ENCODE peak calls at places on chromosomes 13 and 19, in seven cellular contexts. B is H1, D is H9, R is IMR-90, U is neuronal stem cell, A is trophoblast cell, J is mesenchymal stem cell. T is an unnamed sample.

GRCh38 chr13:91046715-91047327 is 300.7 kb upstream of the MIR17HG start:
- DNase-seq in R (no peak), B (no peak), U (no peak), D (peak), J (no peak), A (no peak), T (peak)

GRCh38 chr13:21526707-21527454 is 67.8 kb upstream of the ZDHHC20 start:
- DNase-seq in A (no peak), R (no peak), U (no peak), D (no peak), B (no peak), J (no peak), T (no peak)

GRCh38 chr13:29937836-29938235 is 87.4 kb upstream of the UBL3 start:
- DNase-seq in R (no peak), J (no peak), A (no peak), D (peak), B (no peak), U (no peak), T (no peak)

GRCh38 chr19:51660975-51661600 is 14.5 kb upstream of the SIGLEC14 start:
- DNase-seq in A (peak), D (peak), B (no peak), U (peak), J (peak), R (peak), T (peak)

GRCh38 chr19:3094638-3095374 is 644 bp downstream of the GNA11 start:
- DNase-seq in R (peak), D (no peak), U (no peak), A (peak), J (peak), B (no peak), T (no peak)

GRCh38 chr19:38264486-38265212 is at the start of gene SPINT2:
- DNase-seq in D (peak), A (peak), J (no peak), R (no peak), B (peak), U (peak), T (peak)

GRCh38 chr13:30870049-30870884 is 35.8 kb upstream of the MEDAG start:
- DNase-seq in A (peak), J (peak), R (peak), U (peak), B (no peak), D (peak), T (peak)

GRCh38 chr19:43464089-43464775 is 1.2 kb downstream of the LYPD3 start:
- DNase-seq in J (no peak), R (no peak), D (no peak), B (no peak), U (no peak), A (peak), T (no peak)

GRCh38 chr13:41981961-41982723 is 21.2 kb upstream of the VWA8 start:
- DNase-seq in D (no peak), B (no peak), R (peak), A (no peak), J (peak), U (no peak), T (no peak)

GRCh38 chr13:48783181-48783630 is 129.5 kb downstream of the CYSLTR2 start:
- DNase-seq in B (no peak), A (peak), R (peak), D (no peak), U (no peak), J (peak), T (no peak)

GRCh38 chr13:75222031-75222430 is 259.9 kb downstream of the TBC1D4 start:
- DNase-seq in U (no peak), D (no peak), J (no peak), B (no peak), R (peak), A (no peak), T (no peak)

GRCh38 chr19:28465317-28466086 is 747.4 kb downstream of the UQCRFS1 start:
- DNase-seq in U (no peak), D (no peak), J (no peak), B (no peak), A (no peak), R (no peak), T (peak)

GRCh38 chr13:106594986-106595385 is 27.0 kb upstream of the ARGLU1 start:
- DNase-seq in U (no peak), A (no peak), B (no peak), D (no peak), J (no peak), R (no peak), T (no peak)

GRCh38 chr13:102226591-102226990 is 175.3 kb downstream of the FGF14 start:
- DNase-seq in A (no peak), D (no peak), J (no peak), U (no peak), R (no peak), B (no peak), T (no peak)

GRCh38 chr13:23868521-23868920 is 20.7 kb downstream of the MIPEP start:
- DNase-seq in A (no peak), B (no peak), U (no peak), D (no peak), R (peak), J (no peak), T (no peak)

GRCh38 chr13:30978981-30979956 is 46.8 kb downstream of the TEX26 start:
- DNase-seq in B (peak), U (peak), J (no peak), R (no peak), D (peak), A (peak), T (peak)

GRCh38 chr19:17236414-17236716 is 9.4 kb downstream of the NR2F6 start:
- DNase-seq in J (no peak), A (no peak), B (no peak), R (no peak), U (no peak), D (no peak), T (peak)

GRCh38 chr19:2634960-2635359 is 67.5 kb downstream of the GNG7 start:
- DNase-seq in B (no peak), R (no peak), D (no peak), A (no peak), J (no peak), U (no peak), T (no peak)

GRCh38 chr19:13100871-13101589 is 1.6 kb downstream of the LYL1 start:
- DNase-seq in U (no peak), D (no peak), A (no peak), B (no peak), J (no peak), R (no peak), T (peak)

GRCh38 chr13:100611678-100612492 is 23.3 kb upstream of the GGACT start:
- DNase-seq in A (no peak), J (no peak), D (no peak), B (no peak), U (no peak), R (no peak), T (no peak)

GRCh38 chr13:51342706-51343105 is 3.2 kb downstream of the SERPINE3 start:
- DNase-seq in B (no peak), R (peak), U (no peak), A (peak), J (peak), D (no peak), T (no peak)

GRCh38 chr19:32862173-32862572 is 7.4 kb downstream of the SLC7A9 start:
- DNase-seq in D (no peak), U (no peak), J (no peak), R (no peak), B (no peak), A (no peak), T (no peak)

GRCh38 chr19:2266183-2266993 is 10.2 kb upstream of the JSRP1 start:
- DNase-seq in B (no peak), A (peak), J (peak), R (peak), U (no peak), D (no peak), T (no peak)

GRCh38 chr13:40143559-40143958 is 488.1 kb downstream of the COG6 start:
- DNase-seq in U (no peak), B (no peak), R (no peak), J (no peak), D (no peak), A (no peak), T (no peak)

GRCh38 chr13:105462981-105463380 is 1072.5 kb downstream of the EFNB2 start:
- DNase-seq in R (peak), D (no peak), U (no peak), A (no peak), J (peak), B (no peak), T (no peak)

GRCh38 chr13:26029581-26030136 is 22.2 kb downstream of the SHISA2 start:
- DNase-seq in B (no peak), A (no peak), D (no peak), R (no peak), U (no peak), J (no peak), T (no peak)

GRCh38 chr19:35459414-35460082 is 11.5 kb downstream of the FFAR2 start:
- DNase-seq in U (no peak), A (no peak), D (no peak), J (peak), B (no peak), R (no peak), T (no peak)
- H3K4ac ChIP-seq in U (no peak), A (no peak), D (no peak), J (no peak), B (no peak), R (no peak), T (no peak)

GRCh38 chr19:53907690-53908089 is 1.4 kb upstream of the CACNG7 start:
- DNase-seq in R (no peak), A (no peak), B (no peak), U (no peak), D (no peak), J (no peak), T (no peak)
- H2BK5ac ChIP-seq in R (no peak), A (no peak), B (peak), U (peak), D (no peak), J (no peak), T (no peak)

GRCh38 chr13:87361216-87361615 is 310.0 kb upstream of the SLITRK5 start:
- DNase-seq in U (no peak), A (no peak), D (no peak), B (no peak), R (no peak), J (no peak), T (no peak)
- H3K4ac ChIP-seq in U (no peak), A (no peak), D (no peak), B (no peak), R (no peak), J (no peak), T (no peak)

GRCh38 chr13:46059405-46059804 is 6.9 kb upstream of the ZC3H13 start:
- DNase-seq in B (no peak), U (no peak), D (no peak), J (no peak), A (no peak), R (no peak), T (no peak)
- H2BK5ac ChIP-seq in B (no peak), U (no peak), D (no peak), J (no peak), A (no peak), R (no peak), T (no peak)

DNA sequence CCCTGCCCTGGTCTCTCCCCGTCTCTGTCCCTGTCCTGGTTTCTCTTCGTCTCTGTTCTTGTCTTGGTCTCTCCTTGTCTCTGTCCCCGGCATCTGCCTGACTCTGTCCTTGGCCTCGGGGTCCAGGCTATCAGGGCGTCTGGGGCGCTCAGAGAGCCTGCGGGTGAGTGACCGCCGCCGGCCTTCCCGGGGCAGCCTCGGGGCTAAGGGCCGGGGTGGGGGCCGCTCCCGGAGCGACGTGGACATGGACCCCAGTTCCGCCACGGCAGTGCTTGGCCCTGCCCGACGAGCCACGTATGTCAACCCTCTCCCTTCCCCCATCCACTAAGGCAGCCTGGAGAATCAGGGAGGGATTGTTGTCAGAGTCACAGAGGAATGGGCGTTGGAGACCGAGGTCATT is 14.8 kb downstream of the ARHGEF1 start:
- DNase-seq in B (no peak), R (no peak), U (no peak), A (no peak), D (no peak), J (no peak), T (no peak)
- H3K4ac ChIP-seq in B (no peak), R (no peak), U (no peak), A (no peak), D (no peak), J (no peak), T (no peak)

GRCh38 chr13:39133781-39134180 is 95.5 kb downstream of the NHLRC3 start:
- DNase-seq in U (no peak), D (no peak), J (no peak), B (no peak), A (no peak), R (no peak), T (no peak)
- H2BK5ac ChIP-seq in U (no peak), D (no peak), J (no peak), B (no peak), A (no peak), R (no peak), T (no peak)

DNA sequence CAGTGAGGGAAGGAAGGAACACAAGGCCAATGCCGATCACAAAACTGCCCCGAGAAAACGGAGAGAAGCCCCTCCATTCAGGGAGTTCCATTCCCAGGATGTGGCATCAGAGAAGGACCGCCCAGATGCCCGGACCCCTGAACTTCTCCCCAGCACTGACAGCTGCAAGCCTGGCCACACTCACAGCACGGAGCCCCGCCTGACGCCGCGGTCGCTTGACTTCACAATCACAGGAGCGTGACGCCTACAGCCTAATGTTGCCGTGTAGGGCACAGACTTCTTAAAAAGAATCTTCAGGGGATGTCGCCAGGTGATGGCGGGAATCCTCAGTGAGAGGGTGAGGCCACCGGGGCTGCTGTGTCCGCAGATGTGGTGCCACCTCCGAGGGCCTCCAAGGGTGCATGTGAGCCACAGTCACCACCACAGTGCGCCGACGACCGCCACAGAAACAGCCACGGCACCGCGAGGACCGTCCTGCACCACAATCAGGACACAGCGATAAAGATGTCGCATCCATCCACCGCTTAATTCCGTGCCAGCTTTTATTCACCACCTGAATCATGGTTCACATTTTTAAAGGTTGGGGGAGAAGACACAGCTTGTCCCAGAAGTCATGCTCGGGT is 77.2 kb downstream of the SPACA7 start:
- DNase-seq in J (no peak), U (no peak), D (peak), B (no peak), R (no peak), A (no peak), T (no peak)
- H3K4ac ChIP-seq in J (no peak), U (no peak), D (no peak), B (no peak), R (no peak), A (no peak), T (no peak)

T was measured in mesendoderm.